ENCODE peak calls at places on chromosomes 12 and 14, in ten cellular contexts. B is PC-3; X is adrenal gland; O is right lobe of liver; E is MG63; F is colonic mucosa; W is bronchial epithelial cell; P is CD4-positive, alpha-beta memory T cell; K is transverse colon; R is uterus. Z is an unnamed sample. For H3K36me3, the result is how much of the 10 kb centered on the place peaks cover.

GRCh38 chr12:32183646-32184045 is 77.0 kb downstream of the BICD1 start:
- DNase-seq in B (peak), X (no peak), O (no peak), E (no peak), F (no peak), W (no peak), P (no peak), K (no peak), R (no peak), Z (no peak)

GRCh38 chr12:1579626-1580025 is 14.8 kb downstream of the FBXL14 start:
- DNase-seq in B (no peak), X (no peak), O (no peak), E (no peak), F (no peak), W (no peak), P (no peak), K (no peak), R (no peak), Z (no peak)

GRCh38 chr14:72736348-72736747 is 157.6 kb downstream of the DPF3 start:
- DNase-seq in B (peak), X (no peak), O (peak), E (peak), F (no peak), W (no peak), P (no peak), K (no peak), R (no peak), Z (no peak)

GRCh38 chr12:116525418-116526001 is 33.7 kb upstream of the MAP1LC3B2 start:
- DNase-seq in B (peak), X (peak), O (peak), E (peak), F (peak), W (peak), P (no peak), K (peak), R (peak), Z (peak)

GRCh38 chr14:64986578-64987571 is at the start of gene FNTB:
- DNase-seq in B (peak), X (peak), O (peak), E (peak), F (peak), W (peak), P (peak), K (peak), R (peak), Z (peak)

GRCh38 chr14:74566174-74567125 is 45.6 kb downstream of the LTBP2 start:
- DNase-seq in B (peak), X (no peak), O (no peak), E (no peak), F (no peak), W (peak), P (no peak), K (no peak), R (no peak), Z (no peak)

GRCh38 chr14:56745091-56745490 is 65.2 kb downstream of the OTX2 start:
- DNase-seq in B (no peak), X (no peak), O (no peak), E (no peak), F (no peak), W (no peak), P (no peak), K (no peak), R (no peak), Z (peak)

GRCh38 chr12:104570174-104570907 is 113.6 kb downstream of the CHST11 start:
- DNase-seq in B (no peak), X (no peak), O (no peak), E (no peak), F (no peak), W (no peak), P (no peak), K (no peak), R (no peak), Z (no peak)

GRCh38 chr12:113239811-113240331 is 18.6 kb downstream of the TPCN1 start:
- DNase-seq in B (no peak), X (peak), O (peak), E (no peak), F (peak), W (no peak), P (no peak), K (peak), R (no peak), Z (peak)

GRCh38 chr14:34180428-34180827 is 229.6 kb upstream of the EGLN3 start:
- DNase-seq in B (peak), X (no peak), O (no peak), E (no peak), F (no peak), W (no peak), P (no peak), K (no peak), R (no peak), Z (no peak)

GRCh38 chr12:66111605-66112004 is 18.9 kb downstream of the LLPH start:
- DNase-seq in B (no peak), X (no peak), O (no peak), E (no peak), F (no peak), W (no peak), P (no peak), K (no peak), R (no peak), Z (no peak)

GRCh38 chr12:34388636-34389377 is 366.5 kb downstream of the ALG10 start:
- DNase-seq in B (no peak), X (no peak), O (no peak), E (no peak), F (no peak), W (no peak), P (peak), K (no peak), R (no peak), Z (no peak)

GRCh38 chr12:58413794-58414193 is 472.4 kb downstream of the ATP23 start:
- DNase-seq in B (peak), X (no peak), O (no peak), E (no peak), F (no peak), W (peak), P (no peak), K (no peak), R (no peak), Z (no peak)

GRCh38 chr14:90574640-90575131 is 177.9 kb downstream of the CALM1 start:
- DNase-seq in B (no peak), X (no peak), O (no peak), E (no peak), F (no peak), W (no peak), P (no peak), K (no peak), R (no peak), Z (no peak)

GRCh38 chr14:37969511-37969979 is 238.2 kb upstream of the SSTR1 start:
- DNase-seq in B (no peak), X (no peak), O (no peak), E (no peak), F (no peak), W (no peak), P (no peak), K (no peak), R (no peak), Z (peak)

GRCh38 chr12:56838602-56839488 is 75.7 kb downstream of the HSD17B6 start:
- DNase-seq in B (peak), X (no peak), O (no peak), E (peak), F (no peak), W (no peak), P (no peak), K (no peak), R (no peak), Z (no peak)

GRCh38 chr14:88834883-88835431 is 10.5 kb downstream of the TTC8 start:
- DNase-seq in B (peak), X (no peak), O (no peak), E (no peak), F (no peak), W (peak), P (no peak), K (no peak), R (no peak), Z (no peak)

DNA sequence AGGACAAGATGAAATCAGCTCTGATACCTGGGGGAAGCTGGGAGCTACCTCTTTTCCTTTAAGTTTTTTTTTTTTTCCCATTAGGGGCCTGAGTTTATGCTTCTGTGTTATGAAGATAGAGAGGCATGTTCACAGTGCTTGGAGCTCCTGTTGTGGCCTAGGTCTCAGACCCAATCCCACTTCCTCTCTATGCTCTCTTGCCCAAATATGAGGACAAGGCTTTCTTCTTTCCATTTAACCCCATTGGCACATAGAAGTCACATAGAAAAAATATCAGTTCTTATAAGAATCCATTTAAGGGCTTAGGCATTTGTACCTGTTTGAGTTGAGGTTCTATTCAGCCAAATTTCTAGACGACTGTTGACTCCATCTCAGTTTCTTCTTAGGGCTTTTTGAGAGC is 12.6 kb downstream of the MRPS35 start:
- DNase-seq in B (no peak), X (no peak), O (no peak), E (no peak), F (no peak), W (no peak), P (no peak), K (no peak), R (no peak), Z (no peak)
- H3K36me3 ChIP-seq in B (half or more), X (under half), O (under half), E (half or more), F (under half), W (under half), P (under half), K (half or more), R (under half), Z (half or more)

GRCh38 chr12:132748319-132748718 is 13.3 kb downstream of the ANKLE2 start:
- DNase-seq in B (no peak), X (no peak), O (no peak), E (no peak), F (no peak), W (no peak), P (no peak), K (no peak), R (no peak), Z (peak)
- H3K36me3 ChIP-seq in B (half or more), X (under half), O (under half), E (half or more), F (under half), W (half or more), P (half or more), K (half or more), R (under half), Z (half or more)

DNA sequence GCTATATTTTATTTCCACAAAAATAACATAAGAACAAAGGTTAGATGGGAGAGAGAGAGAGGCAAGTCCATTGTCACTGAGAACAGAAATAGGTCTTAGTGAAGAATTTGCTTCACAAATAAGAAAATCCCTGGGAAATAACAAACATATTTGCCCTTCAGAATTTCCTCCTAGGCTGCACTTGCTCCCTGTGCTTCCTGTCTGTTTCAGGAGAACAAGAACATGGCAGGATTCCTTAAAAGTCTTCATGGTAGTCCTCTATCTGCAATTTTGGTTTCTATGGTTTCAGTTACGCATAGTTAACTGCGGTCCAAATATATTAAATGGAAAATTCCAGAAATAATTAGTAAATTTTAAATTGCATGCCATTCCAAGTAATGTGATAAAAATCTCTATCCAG is 34.1 kb downstream of the SENP1 start:
- DNase-seq in B (no peak), X (no peak), O (no peak), E (no peak), F (no peak), W (no peak), P (no peak), K (no peak), R (no peak), Z (no peak)
- H3K36me3 ChIP-seq in B (under half), X (under half), O (under half), E (under half), F (under half), W (under half), P (under half), K (under half), R (under half), Z (half or more)

GRCh38 chr14:103503296-103503695 is 19.3 kb downstream of the CKB start:
- DNase-seq in B (no peak), X (peak), O (peak), E (no peak), F (no peak), W (no peak), P (no peak), K (no peak), R (peak), Z (peak)
- H3K36me3 ChIP-seq in B (under half), X (under half), O (under half), E (under half), F (under half), W (under half), P (under half), K (under half), R (under half), Z (half or more)

DNA sequence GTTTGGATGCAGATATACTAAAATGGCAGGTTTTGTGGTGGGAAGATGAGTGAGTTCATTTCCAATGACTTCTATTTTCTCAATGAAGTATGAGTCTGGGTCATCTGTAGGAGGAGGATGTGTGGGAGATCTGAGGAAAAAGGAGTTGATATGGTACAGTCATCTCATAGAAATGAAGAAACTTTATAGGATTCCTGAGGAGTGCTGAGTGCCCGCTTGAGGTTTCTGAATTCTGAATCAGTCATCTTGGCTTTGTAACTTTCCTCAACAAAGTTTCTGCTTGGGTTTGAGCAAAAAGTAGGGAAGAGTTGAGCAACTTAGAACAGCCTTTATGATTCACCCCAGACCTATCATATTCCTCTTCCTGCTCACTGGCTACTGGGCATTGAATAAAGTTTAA is 284.9 kb downstream of the DUSP6 start:
- DNase-seq in B (peak), X (no peak), O (no peak), E (peak), F (no peak), W (peak), P (no peak), K (no peak), R (no peak), Z (no peak)
- H3K36me3 ChIP-seq in B (under half), X (under half), O (under half), E (under half), F (under half), W (under half), P (under half), K (under half), R (under half), Z (under half)